ENCODE peak calls at places on chromosomes 6 and 20, in eight cellular contexts. X is activated CD4-positive, CD25-positive, alpha-beta regulatory T cell; D is iris pigment epithelial cell; P is heart right ventricle; K is T-cell; W is activated T-cell treated with anti-CD3 and anti-CD28 coated beads, Interleukin-2, amount 50 U/mL, for 4 hours; G is PC-3; V is nephron progenitor cell. J is an unnamed sample.
A peak's percentile ranks its signal among the peaks of the same experiment; 100 is the strongest.

GRCh38 chr20:36950432-36951197 is 893 bp downstream of the SAMHD1 start:
- DNase-seq in P (peak; percentile 47), G (peak; percentile 61), V (no peak), D (peak; percentile 29), K (peak; percentile 28), X (no peak), W (peak; percentile 16), J (peak; percentile 58)

GRCh38 chr6:98794306-98794852 is 40.0 kb upstream of the POU3F2 start:
- DNase-seq in P (no peak), K (no peak), X (no peak), G (no peak), V (no peak), D (no peak), W (no peak), J (no peak)

GRCh38 chr20:11267131-11267761 is 593.4 kb upstream of the JAG1 start:
- DNase-seq in X (no peak), D (peak; percentile 96), P (peak; percentile 15), G (peak; percentile 96), W (no peak), V (no peak), K (no peak), J (no peak)

GRCh38 chr20:36175016-36175415 is 20.5 kb downstream of the EPB41L1 start:
- DNase-seq in P (no peak), K (no peak), D (no peak), X (no peak), G (no peak), W (no peak), V (no peak), J (no peak)

GRCh38 chr20:54085910-54086309 is 15.5 kb upstream of the BCAS1 start:
- DNase-seq in P (no peak), K (no peak), G (no peak), V (no peak), D (no peak), W (no peak), X (no peak), J (no peak)

GRCh38 chr6:28867078-28867414 is 56.7 kb downstream of the TRIM27 start:
- DNase-seq in K (no peak), P (no peak), D (peak; percentile 3), V (no peak), W (no peak), G (no peak), X (no peak), J (peak; percentile 58)

GRCh38 chr20:40948352-40949267 is 80.0 kb upstream of the TOP1 start:
- DNase-seq in D (peak; percentile 24), P (no peak), K (no peak), W (no peak), G (peak; percentile 79), X (no peak), V (no peak), J (no peak)

GRCh38 chr6:84536914-84537638 is 227.3 kb downstream of the TBX18 start:
- DNase-seq in G (peak; percentile 45), D (no peak), K (no peak), X (no peak), W (no peak), P (no peak), V (no peak), J (no peak)

GRCh38 chr20:62918137-62918536 is 8.2 kb downstream of the DIDO1 start:
- DNase-seq in X (no peak), G (no peak), V (no peak), K (no peak), D (no peak), W (no peak), P (no peak), J (no peak)

GRCh38 chr6:164097056-164097455 is 682.5 kb downstream of the QKI start:
- DNase-seq in V (no peak), X (no peak), W (no peak), K (no peak), P (no peak), D (no peak), G (no peak), J (no peak)

GRCh38 chr20:59778615-59779200 is 154.7 kb downstream of the SYCP2 start:
- DNase-seq in P (no peak), K (no peak), V (no peak), W (no peak), D (no peak), G (no peak), X (no peak), J (no peak)

GRCh38 chr6:163814494-163815364 is 400.2 kb downstream of the QKI start:
- DNase-seq in W (no peak), X (no peak), D (peak; percentile 85), G (peak; percentile 32), K (no peak), V (no peak), P (no peak), J (no peak)

GRCh38 chr6:44044154-44044539 is 83.1 kb downstream of the MRPL14 start:
- DNase-seq in K (no peak), G (no peak), D (no peak), P (no peak), X (no peak), W (no peak), V (no peak), J (peak; percentile 7)

GRCh38 chr6:44966449-44967091 is 361.6 kb upstream of the RUNX2 start:
- DNase-seq in P (no peak), W (no peak), X (no peak), D (peak; percentile 95), V (no peak), K (no peak), G (peak; percentile 41), J (no peak)

GRCh38 chr6:144931172-144932035 is 646.3 kb downstream of the UTRN start:
- DNase-seq in K (peak; percentile 2), P (no peak), D (peak; percentile 35), W (no peak), G (peak; percentile 66), V (peak; percentile 28), X (no peak), J (peak; percentile 13)

GRCh38 chr6:156928126-156928525 is 150.9 kb downstream of the ARID1B start:
- DNase-seq in P (no peak), D (no peak), V (no peak), K (no peak), X (no peak), W (no peak), G (no peak), J (no peak)

GRCh38 chr20:24389686-24390085 is 79.7 kb upstream of the SYNDIG1 start:
- DNase-seq in G (no peak), D (no peak), V (no peak), W (no peak), X (peak; percentile 13), K (peak; percentile 11), P (no peak), J (peak; percentile 64)

GRCh38 chr6:114284281-114284680 is 58.5 kb downstream of the HS3ST5 start:
- DNase-seq in P (no peak), G (peak; percentile 59), D (peak; percentile 3), K (no peak), V (no peak), W (no peak), X (no peak), J (no peak)

GRCh38 chr6:90350689-90351554 is 54.3 kb upstream of the BACH2 start:
- DNase-seq in W (peak; percentile 48), V (no peak), X (no peak), K (peak; percentile 48), P (no peak), D (peak; percentile 31), G (no peak), J (peak; percentile 66)

GRCh38 chr6:2806664-2807063 is 35.0 kb downstream of the SERPINB1 start:
- DNase-seq in W (no peak), X (no peak), V (no peak), D (no peak), P (no peak), K (no peak), G (no peak), J (no peak)

GRCh38 chr6:3516094-3516493 is 59.2 kb upstream of the SLC22A23 start:
- DNase-seq in X (no peak), K (no peak), G (peak; percentile 25), P (no peak), V (no peak), W (no peak), D (no peak), J (no peak)

GRCh38 chr20:63421094-63421692 is 51.3 kb downstream of the KCNQ2 start:
- DNase-seq in P (no peak), X (no peak), K (no peak), G (no peak), D (no peak), W (no peak), V (no peak), J (no peak)

GRCh38 chr20:51497542-51498467 is 44.7 kb downstream of the NFATC2 start:
- DNase-seq in K (peak; percentile 59), X (no peak), V (no peak), G (no peak), W (peak; percentile 26), P (no peak), D (no peak), J (peak; percentile 77)

GRCh38 chr6:142760152-142760551 is 184.8 kb downstream of the HIVEP2 start:
- DNase-seq in X (no peak), W (no peak), K (no peak), P (no peak), V (no peak), G (peak; percentile 22), D (peak; percentile 57), J (no peak)

GRCh38 chr6:131136021-131136847 is 967 bp downstream of the AKAP7 start:
- DNase-seq in X (no peak), D (peak; percentile 63), G (peak; percentile 35), K (no peak), V (no peak), P (no peak), W (no peak), J (no peak)

GRCh38 chr6:1524040-1524480 is 85.7 kb upstream of the FOXC1 start:
- DNase-seq in P (peak; percentile 85), G (no peak), W (peak; percentile 70), K (peak; percentile 67), V (peak; percentile 79), X (peak; percentile 41), D (peak; percentile 69), J (peak; percentile 70)

GRCh38 chr6:75409928-75410327 is 83.7 kb downstream of the FILIP1 start:
- DNase-seq in K (no peak), W (no peak), G (no peak), V (no peak), D (peak; percentile 11), X (no peak), P (no peak), J (no peak)

J was measured in CD8-positive, alpha-beta memory T cell.